ENCODE peak calls at places on chromosomes 12 and 14, in seven cellular contexts. T, R, H, J, N, B and A are unnamed samples.

GRCh38 chr14:97219356-97220017 is 422.3 kb downstream of the VRK1 start:
- DNase-seq in N (no peak), J (no peak), B (no peak), R (no peak), T (no peak), H (no peak), A (no peak)

GRCh38 chr12:23949212-23950010 is at the start of gene SOX5:
- DNase-seq in H (no peak), N (no peak), J (peak), R (peak), T (peak), B (no peak), A (no peak)

GRCh38 chr12:50166776-50167025 is 468 bp downstream of the CERS5 start:
- DNase-seq in B (no peak), H (no peak), T (no peak), N (no peak), R (no peak), J (no peak), A (no peak)

GRCh38 chr12:1103632-1104031 is 112.6 kb downstream of the ERC1 start:
- DNase-seq in N (no peak), H (no peak), T (no peak), J (peak), R (no peak), B (no peak), A (no peak)

GRCh38 chr12:119005832-119006360 is 24.6 kb downstream of the SRRM4 start:
- DNase-seq in B (no peak), J (no peak), R (no peak), N (no peak), T (no peak), H (no peak), A (no peak)

GRCh38 chr12:53196486-53196885 is 10.6 kb downstream of the ITGB7 start:
- DNase-seq in T (no peak), H (no peak), J (no peak), R (no peak), N (no peak), B (no peak), A (no peak)

GRCh38 chr14:91417983-91418386 is 365 bp upstream of the CCDC88C start:
- DNase-seq in N (no peak), H (peak), T (no peak), R (no peak), B (no peak), J (no peak), A (no peak)

GRCh38 chr14:69259176-69259530 is 805 bp upstream of the GALNT16 start:
- DNase-seq in J (no peak), N (no peak), T (no peak), B (no peak), R (no peak), H (no peak), A (no peak)

GRCh38 chr12:119274636-119275065 is 59.9 kb upstream of the CCDC60 start:
- DNase-seq in T (no peak), B (no peak), J (no peak), R (no peak), N (no peak), H (no peak), A (no peak)

GRCh38 chr12:131803995-131804521 is 24.1 kb upstream of the MMP17 start:
- DNase-seq in J (peak), B (no peak), H (no peak), R (no peak), T (peak), N (peak), A (no peak)

GRCh38 chr12:122944588-122944987 is 21.7 kb downstream of the ABCB9 start:
- DNase-seq in N (peak), B (no peak), H (no peak), T (peak), R (peak), J (peak), A (peak)

GRCh38 chr14:106174206-106174605 is 647.8 kb downstream of the TMEM121 start:
- DNase-seq in N (no peak), H (no peak), R (no peak), J (no peak), B (no peak), T (no peak), A (no peak)

GRCh38 chr14:74357585-74357984 is 9.3 kb downstream of the VRTN start:
- DNase-seq in B (no peak), R (no peak), T (no peak), H (no peak), N (no peak), J (no peak), A (no peak)

GRCh38 chr12:131865196-131865875 is 29.1 kb upstream of the ULK1 start:
- DNase-seq in J (no peak), R (no peak), H (no peak), T (peak), N (no peak), B (no peak), A (no peak)

GRCh38 chr14:91614187-91614586 is 104.1 kb upstream of the PPP4R3A start:
- DNase-seq in B (no peak), T (no peak), R (no peak), N (no peak), H (no peak), J (peak), A (no peak)

GRCh38 chr14:79306546-79306945 is 904.8 kb downstream of the DIO2 start:
- DNase-seq in B (no peak), R (no peak), N (no peak), T (no peak), J (no peak), H (no peak), A (no peak)

GRCh38 chr14:39368261-39368959 is 63.8 kb downstream of the FBXO33 start:
- DNase-seq in R (peak), N (peak), T (peak), J (peak), B (no peak), H (peak), A (peak)

GRCh38 chr14:24941719-24942118 is 108.2 kb downstream of the STXBP6 start:
- DNase-seq in H (peak), J (no peak), R (no peak), T (no peak), B (no peak), N (no peak), A (no peak)

GRCh38 chr12:4307593-4308333 is 13.2 kb upstream of the TIGAR start:
- DNase-seq in T (peak), J (peak), R (peak), H (peak), B (no peak), N (peak), A (peak)

GRCh38 chr12:65956056-65956738 is 131.9 kb downstream of the HMGA2 start:
- DNase-seq in N (no peak), T (no peak), J (peak), B (no peak), R (no peak), H (no peak), A (peak)

GRCh38 chr12:46217686-46218508 is 50.9 kb downstream of the SLC38A1 start:
- DNase-seq in J (no peak), B (no peak), R (no peak), N (no peak), H (no peak), T (no peak), A (no peak)

GRCh38 chr12:109310247-109311125 is 1.4 kb upstream of the FOXN4 start:
- DNase-seq in H (peak), B (no peak), J (no peak), T (no peak), R (no peak), N (no peak), A (no peak)

GRCh38 chr12:70609739-70610491 is 27.3 kb downstream of the PTPRB start:
- DNase-seq in J (peak), H (peak), T (no peak), R (no peak), B (no peak), N (peak), A (no peak)

GRCh38 chr12:62332598-62332997 is 72.4 kb downstream of the USP15 start:
- DNase-seq in T (peak), J (peak), B (peak), H (no peak), N (peak), R (no peak), A (peak)

GRCh38 chr12:14959463-14959862 is 1.9 kb downstream of the ARHGDIB start:
- DNase-seq in N (no peak), R (peak), T (no peak), B (no peak), J (no peak), H (no peak), A (no peak)

GRCh38 chr12:104526320-104526719 is 69.6 kb downstream of the CHST11 start:
- DNase-seq in T (no peak), H (no peak), J (no peak), R (no peak), N (no peak), B (no peak), A (no peak)

GRCh38 chr14:84760506-84760905 is 769.4 kb upstream of the FLRT2 start:
- DNase-seq in N (no peak), J (peak), B (peak), T (no peak), R (no peak), H (no peak), A (peak)

GRCh38 chr12:92469837-92470236 is 233.0 kb upstream of the PLEKHG7 start:
- DNase-seq in R (no peak), N (no peak), B (no peak), J (peak), T (peak), H (no peak), A (no peak)

GRCh38 chr12:49801141-49802063 is 26.8 kb downstream of the NCKAP5L start:
- DNase-seq in R (no peak), J (no peak), N (no peak), H (no peak), B (no peak), T (no peak), A (no peak)

GRCh38 chr14:68011629-68012028 is 192.1 kb downstream of the RAD51B start:
- DNase-seq in J (peak), H (no peak), N (no peak), T (peak), B (no peak), R (no peak), A (no peak)

GRCh38 chr12:49937639-49938300 is 12.8 kb upstream of the AQP2 start:
- DNase-seq in J (no peak), T (no peak), R (no peak), H (no peak), N (no peak), B (no peak), A (no peak)

GRCh38 chr12:3453266-3453862 is 37.6 kb upstream of the PRMT8 start:
- DNase-seq in B (no peak), R (no peak), T (no peak), J (no peak), N (no peak), H (no peak), A (no peak)